ENCODE peak calls at places on chromosome 6, in four cellular contexts. One of them, this sample, is unnamed.

GRCh38 chr6:1726341-1726763 is 116.6 kb downstream of the FOXC1 start:
- DNase-seq in IMR-90: no peak
- DNase-seq in HepG2: no peak
- DNase-seq in A549: no peak
- DNase-seq in this sample: no peak

GRCh38 chr6:21171801-21172200 is 421.8 kb upstream of the SOX4 start:
- DNase-seq in A549: no peak
- DNase-seq in IMR-90: no peak
- DNase-seq in HepG2: no peak
- DNase-seq in this sample: no peak

GRCh38 chr6:17233531-17233930 is 47.6 kb upstream of the RBM24 start:
- DNase-seq in A549: no peak
- DNase-seq in IMR-90: peak; percentile 46
- DNase-seq in HepG2: peak; percentile 12
- DNase-seq in this sample: no peak

GRCh38 chr6:46072866-46073265 is 56.9 kb upstream of the ENPP4 start:
- DNase-seq in IMR-90: no peak
- DNase-seq in HepG2: no peak
- DNase-seq in A549: no peak
- DNase-seq in this sample: no peak

GRCh38 chr6:75266716-75267291 is 17.8 kb downstream of the TMEM30A start:
- DNase-seq in A549: peak; percentile 32
- DNase-seq in HepG2: peak; percentile 42
- DNase-seq in IMR-90: peak; percentile 76
- DNase-seq in this sample: peak; percentile 40

GRCh38 chr6:39792501-39793450 is 600 bp downstream of the DAAM2 start:
- DNase-seq in IMR-90: no peak
- DNase-seq in A549: no peak
- DNase-seq in HepG2: no peak
- DNase-seq in this sample: no peak

GRCh38 chr6:145020114-145020513 is 715.2 kb downstream of the EPM2A start:
- DNase-seq in A549: no peak
- DNase-seq in HepG2: no peak
- DNase-seq in IMR-90: no peak
- DNase-seq in this sample: no peak

GRCh38 chr6:37454420-37455125 is 21.6 kb downstream of the CMTR1 start:
- DNase-seq in IMR-90: no peak
- DNase-seq in A549: no peak
- DNase-seq in HepG2: no peak
- DNase-seq in this sample: no peak

GRCh38 chr6:44563397-44563796 is 175.9 kb downstream of the CDC5L start:
- DNase-seq in IMR-90: peak; percentile 8
- DNase-seq in A549: no peak
- DNase-seq in HepG2: peak; percentile 28
- DNase-seq in this sample: no peak

GRCh38 chr6:121619013-121619412 is 183.6 kb downstream of the GJA1 start:
- DNase-seq in HepG2: no peak
- DNase-seq in IMR-90: no peak
- DNase-seq in A549: no peak
- DNase-seq in this sample: no peak

GRCh38 chr6:93248591-93248990 is 170.8 kb downstream of the EPHA7 start:
- DNase-seq in HepG2: no peak
- DNase-seq in IMR-90: no peak
- DNase-seq in A549: no peak
- DNase-seq in this sample: no peak

GRCh38 chr6:123091091-123091895 is 95.3 kb downstream of the CLVS2 start:
- DNase-seq in A549: peak; percentile 3
- DNase-seq in IMR-90: no peak
- DNase-seq in HepG2: peak; percentile 3
- DNase-seq in this sample: no peak

DNA sequence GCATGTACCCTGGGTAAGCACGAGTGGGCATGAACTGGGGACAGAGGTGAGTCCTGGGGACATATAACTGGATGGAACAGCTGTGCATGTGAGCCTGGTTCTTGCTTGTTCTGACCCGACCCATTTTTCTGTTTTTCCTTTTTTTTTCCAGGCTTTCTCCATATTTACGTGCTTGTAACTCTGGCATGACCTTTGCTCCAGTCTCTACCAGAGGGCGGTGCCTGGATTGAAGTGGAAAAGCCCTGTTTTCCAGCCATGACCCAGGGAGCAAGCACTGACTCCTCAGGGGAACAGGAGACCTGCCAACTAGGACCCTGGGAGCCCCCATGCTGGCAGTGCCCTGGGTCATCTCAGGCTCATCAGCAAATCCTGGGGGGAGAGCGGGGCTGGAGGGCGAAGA is 8.0 kb downstream of the TRAF3IP2 start:
- DNase-seq in A549: no peak
- DNase-seq in HepG2: peak; percentile 70
- DNase-seq in IMR-90: no peak
- DNase-seq in this sample: no peak
- TF ChIP-seq MAZ in A549: no peak
- TF ChIP-seq MAZ in HepG2: no peak
- TF ChIP-seq MAZ in IMR-90: no peak
- TF ChIP-seq MAZ in this sample: no peak

DNA sequence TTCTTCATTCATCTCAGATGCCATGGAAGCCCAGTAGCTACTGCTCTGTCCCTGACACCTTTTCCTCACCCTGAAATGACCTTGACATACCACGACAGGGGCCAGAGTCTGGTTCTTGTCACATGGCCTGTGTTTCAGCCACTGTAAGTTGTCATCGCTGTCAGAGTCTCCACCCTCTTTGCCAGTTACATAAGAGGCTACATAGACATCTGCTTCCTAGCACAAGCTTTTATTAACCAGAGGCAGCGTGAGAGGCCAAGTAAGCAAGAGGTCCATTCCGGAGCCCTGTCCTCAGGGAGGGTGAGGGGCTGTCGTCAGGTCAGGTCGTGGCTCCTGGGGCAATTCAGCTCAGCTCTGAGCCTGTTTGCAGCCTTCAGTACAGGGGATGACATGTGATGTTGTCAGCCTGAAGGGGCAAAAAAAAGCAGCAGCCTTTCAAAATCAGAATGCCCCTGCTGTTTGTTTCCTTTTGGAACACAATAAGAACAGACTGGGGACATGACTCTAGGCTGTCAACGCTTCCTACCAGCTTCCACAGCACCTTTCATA is 146.3 kb downstream of the MTFR2 start:
- DNase-seq in A549: no peak
- DNase-seq in IMR-90: no peak
- DNase-seq in HepG2: peak; percentile 38
- DNase-seq in this sample: no peak
- TF ChIP-seq SMC3 in A549: no peak
- TF ChIP-seq SMC3 in IMR-90: no peak
- TF ChIP-seq SMC3 in HepG2: no peak
- TF ChIP-seq SMC3 in this sample: no peak

GRCh38 chr6:159378361-159378760 is 209.2 kb downstream of the FNDC1 start:
- DNase-seq in IMR-90: no peak
- DNase-seq in HepG2: no peak
- DNase-seq in A549: no peak
- DNase-seq in this sample: no peak
- TF ChIP-seq MAZ in IMR-90: no peak
- TF ChIP-seq MAZ in HepG2: no peak
- TF ChIP-seq MAZ in A549: no peak
- TF ChIP-seq MAZ in this sample: no peak

DNA sequence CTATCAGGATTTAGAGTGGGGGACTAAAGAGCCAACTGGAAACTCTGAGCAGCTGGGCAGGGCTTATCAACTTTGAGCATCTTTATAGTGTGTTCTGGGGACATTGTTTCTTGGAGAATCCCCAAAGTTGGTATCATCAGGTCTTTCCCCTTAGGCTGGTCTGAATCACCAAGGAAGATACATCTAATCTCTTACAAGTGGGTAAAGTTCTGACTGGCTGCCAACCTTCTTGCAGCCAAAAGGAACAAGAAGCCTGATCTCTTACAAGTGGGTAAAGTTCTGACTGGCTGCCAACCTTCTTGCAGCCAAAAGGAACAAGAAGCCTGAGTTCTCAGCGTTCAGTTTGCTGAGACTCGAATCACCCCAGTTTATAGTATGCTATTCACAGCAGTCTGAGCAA is 1.6 kb upstream of the MED23 start:
- DNase-seq in IMR-90: no peak
- DNase-seq in HepG2: no peak
- DNase-seq in A549: no peak
- DNase-seq in this sample: no peak
- TF ChIP-seq SMC3 in IMR-90: no peak
- TF ChIP-seq SMC3 in HepG2: no peak
- TF ChIP-seq SMC3 in A549: no peak
- TF ChIP-seq SMC3 in this sample: no peak

This sample was measured in K562.